ENCODE peak calls at places on chromosomes 12 and 14, in nine cellular contexts. One of them, this sample, is unnamed.

GRCh38 chr12:91704446-91704845 is 441.2 kb downstream of the BTG1 start:
- DNase-seq in activated naive CD4-positive, alpha-beta T cell treated with anti-CD3 and anti-CD28 coated beads, Interleukin-2, amount 50 U/mL, for 16 hours: no peak
- DNase-seq in Right ventricle myocardium superior: no peak
- DNase-seq in AG08395: no peak
- DNase-seq in stomach: no peak
- DNase-seq in GM03348: no peak
- DNase-seq in substantia nigra: no peak
- DNase-seq in dermis blood vessel endothelial cell: peak
- DNase-seq in islet precursor cell: no peak
- DNase-seq in this sample: no peak

GRCh38 chr12:96194901-96195844 is 998 bp downstream of the ELK3 start:
- DNase-seq in substantia nigra: no peak
- DNase-seq in Right ventricle myocardium superior: peak
- DNase-seq in activated naive CD4-positive, alpha-beta T cell treated with anti-CD3 and anti-CD28 coated beads, Interleukin-2, amount 50 U/mL, for 16 hours: peak
- DNase-seq in islet precursor cell: peak
- DNase-seq in dermis blood vessel endothelial cell: peak
- DNase-seq in GM03348: peak
- DNase-seq in AG08395: peak
- DNase-seq in stomach: peak
- DNase-seq in this sample: peak

GRCh38 chr14:78644824-78645559 is 474.8 kb downstream of the NRXN3 start:
- DNase-seq in stomach: no peak
- DNase-seq in GM03348: peak
- DNase-seq in substantia nigra: no peak
- DNase-seq in activated naive CD4-positive, alpha-beta T cell treated with anti-CD3 and anti-CD28 coated beads, Interleukin-2, amount 50 U/mL, for 16 hours: no peak
- DNase-seq in islet precursor cell: no peak
- DNase-seq in AG08395: no peak
- DNase-seq in dermis blood vessel endothelial cell: no peak
- DNase-seq in Right ventricle myocardium superior: no peak
- DNase-seq in this sample: no peak

GRCh38 chr12:107522692-107523477 is 162.7 kb upstream of the PWP1 start:
- DNase-seq in Right ventricle myocardium superior: no peak
- DNase-seq in substantia nigra: no peak
- DNase-seq in dermis blood vessel endothelial cell: no peak
- DNase-seq in stomach: no peak
- DNase-seq in AG08395: no peak
- DNase-seq in islet precursor cell: peak
- DNase-seq in activated naive CD4-positive, alpha-beta T cell treated with anti-CD3 and anti-CD28 coated beads, Interleukin-2, amount 50 U/mL, for 16 hours: no peak
- DNase-seq in GM03348: no peak
- DNase-seq in this sample: no peak

GRCh38 chr12:6635375-6635855 is 344 bp downstream of the LPAR5 start:
- DNase-seq in GM03348: no peak
- DNase-seq in dermis blood vessel endothelial cell: no peak
- DNase-seq in activated naive CD4-positive, alpha-beta T cell treated with anti-CD3 and anti-CD28 coated beads, Interleukin-2, amount 50 U/mL, for 16 hours: peak
- DNase-seq in Right ventricle myocardium superior: no peak
- DNase-seq in substantia nigra: no peak
- DNase-seq in AG08395: no peak
- DNase-seq in stomach: no peak
- DNase-seq in islet precursor cell: peak
- DNase-seq in this sample: no peak

GRCh38 chr12:109885616-109886015 is 5.3 kb upstream of the GLTP start:
- DNase-seq in substantia nigra: no peak
- DNase-seq in activated naive CD4-positive, alpha-beta T cell treated with anti-CD3 and anti-CD28 coated beads, Interleukin-2, amount 50 U/mL, for 16 hours: no peak
- DNase-seq in islet precursor cell: peak
- DNase-seq in GM03348: no peak
- DNase-seq in AG08395: no peak
- DNase-seq in dermis blood vessel endothelial cell: no peak
- DNase-seq in Right ventricle myocardium superior: no peak
- DNase-seq in stomach: no peak
- DNase-seq in this sample: no peak

GRCh38 chr14:100592972-100593371 is 5.8 kb upstream of the BEGAIN start:
- DNase-seq in Right ventricle myocardium superior: no peak
- DNase-seq in GM03348: no peak
- DNase-seq in stomach: no peak
- DNase-seq in AG08395: no peak
- DNase-seq in activated naive CD4-positive, alpha-beta T cell treated with anti-CD3 and anti-CD28 coated beads, Interleukin-2, amount 50 U/mL, for 16 hours: no peak
- DNase-seq in islet precursor cell: no peak
- DNase-seq in dermis blood vessel endothelial cell: no peak
- DNase-seq in substantia nigra: no peak
- DNase-seq in this sample: no peak

GRCh38 chr14:74501135-74501614 is 7.6 kb downstream of the ISCA2 start:
- DNase-seq in dermis blood vessel endothelial cell: peak
- DNase-seq in substantia nigra: no peak
- DNase-seq in GM03348: peak
- DNase-seq in islet precursor cell: peak
- DNase-seq in activated naive CD4-positive, alpha-beta T cell treated with anti-CD3 and anti-CD28 coated beads, Interleukin-2, amount 50 U/mL, for 16 hours: no peak
- DNase-seq in AG08395: peak
- DNase-seq in stomach: peak
- DNase-seq in Right ventricle myocardium superior: peak
- DNase-seq in this sample: peak

GRCh38 chr12:124852329-124852831 is 11.3 kb downstream of the SCARB1 start:
- DNase-seq in activated naive CD4-positive, alpha-beta T cell treated with anti-CD3 and anti-CD28 coated beads, Interleukin-2, amount 50 U/mL, for 16 hours: no peak
- DNase-seq in substantia nigra: no peak
- DNase-seq in stomach: no peak
- DNase-seq in AG08395: peak
- DNase-seq in dermis blood vessel endothelial cell: no peak
- DNase-seq in islet precursor cell: no peak
- DNase-seq in GM03348: peak
- DNase-seq in Right ventricle myocardium superior: peak
- DNase-seq in this sample: peak

GRCh38 chr12:15532364-15532977 is 210.2 kb downstream of the PTPRO start:
- DNase-seq in AG08395: peak
- DNase-seq in islet precursor cell: peak
- DNase-seq in Right ventricle myocardium superior: no peak
- DNase-seq in GM03348: peak
- DNase-seq in activated naive CD4-positive, alpha-beta T cell treated with anti-CD3 and anti-CD28 coated beads, Interleukin-2, amount 50 U/mL, for 16 hours: peak
- DNase-seq in stomach: no peak
- DNase-seq in dermis blood vessel endothelial cell: peak
- DNase-seq in substantia nigra: no peak
- DNase-seq in this sample: no peak

GRCh38 chr14:50388256-50388931 is 8.3 kb downstream of the CDKL1 start:
- DNase-seq in dermis blood vessel endothelial cell: peak
- DNase-seq in islet precursor cell: no peak
- DNase-seq in Right ventricle myocardium superior: no peak
- DNase-seq in activated naive CD4-positive, alpha-beta T cell treated with anti-CD3 and anti-CD28 coated beads, Interleukin-2, amount 50 U/mL, for 16 hours: no peak
- DNase-seq in AG08395: no peak
- DNase-seq in substantia nigra: no peak
- DNase-seq in stomach: peak
- DNase-seq in GM03348: no peak
- DNase-seq in this sample: no peak

GRCh38 chr12:3035171-3035570 is 42.0 kb upstream of the TSPAN9 start:
- DNase-seq in Right ventricle myocardium superior: no peak
- DNase-seq in stomach: no peak
- DNase-seq in GM03348: no peak
- DNase-seq in AG08395: peak
- DNase-seq in substantia nigra: no peak
- DNase-seq in activated naive CD4-positive, alpha-beta T cell treated with anti-CD3 and anti-CD28 coated beads, Interleukin-2, amount 50 U/mL, for 16 hours: no peak
- DNase-seq in dermis blood vessel endothelial cell: peak
- DNase-seq in islet precursor cell: peak
- DNase-seq in this sample: no peak

GRCh38 chr12:25689996-25690501 is 137.0 kb upstream of the LMNTD1 start:
- DNase-seq in activated naive CD4-positive, alpha-beta T cell treated with anti-CD3 and anti-CD28 coated beads, Interleukin-2, amount 50 U/mL, for 16 hours: no peak
- DNase-seq in Right ventricle myocardium superior: peak
- DNase-seq in substantia nigra: no peak
- DNase-seq in dermis blood vessel endothelial cell: peak
- DNase-seq in islet precursor cell: no peak
- DNase-seq in stomach: peak
- DNase-seq in AG08395: peak
- DNase-seq in GM03348: peak
- DNase-seq in this sample: peak

GRCh38 chr14:77574446-77575125 is 41.9 kb downstream of the SPTLC2 start:
- DNase-seq in dermis blood vessel endothelial cell: no peak
- DNase-seq in stomach: no peak
- DNase-seq in Right ventricle myocardium superior: no peak
- DNase-seq in AG08395: no peak
- DNase-seq in substantia nigra: no peak
- DNase-seq in islet precursor cell: no peak
- DNase-seq in GM03348: no peak
- DNase-seq in activated naive CD4-positive, alpha-beta T cell treated with anti-CD3 and anti-CD28 coated beads, Interleukin-2, amount 50 U/mL, for 16 hours: no peak
- DNase-seq in this sample: no peak

GRCh38 chr14:68655021-68655811 is 137.7 kb downstream of the ZFP36L1 start:
- DNase-seq in islet precursor cell: peak
- DNase-seq in substantia nigra: no peak
- DNase-seq in AG08395: no peak
- DNase-seq in stomach: no peak
- DNase-seq in activated naive CD4-positive, alpha-beta T cell treated with anti-CD3 and anti-CD28 coated beads, Interleukin-2, amount 50 U/mL, for 16 hours: no peak
- DNase-seq in dermis blood vessel endothelial cell: no peak
- DNase-seq in Right ventricle myocardium superior: no peak
- DNase-seq in GM03348: no peak
- DNase-seq in this sample: no peak

GRCh38 chr14:54591461-54592245 is 24.7 kb downstream of the SAMD4A start:
- DNase-seq in islet precursor cell: peak
- DNase-seq in stomach: no peak
- DNase-seq in substantia nigra: no peak
- DNase-seq in GM03348: no peak
- DNase-seq in Right ventricle myocardium superior: no peak
- DNase-seq in activated naive CD4-positive, alpha-beta T cell treated with anti-CD3 and anti-CD28 coated beads, Interleukin-2, amount 50 U/mL, for 16 hours: no peak
- DNase-seq in dermis blood vessel endothelial cell: peak
- DNase-seq in AG08395: peak
- DNase-seq in this sample: no peak

GRCh38 chr12:100453953-100454352 is 19.7 kb upstream of the NR1H4 start:
- DNase-seq in stomach: no peak
- DNase-seq in AG08395: no peak
- DNase-seq in activated naive CD4-positive, alpha-beta T cell treated with anti-CD3 and anti-CD28 coated beads, Interleukin-2, amount 50 U/mL, for 16 hours: no peak
- DNase-seq in Right ventricle myocardium superior: no peak
- DNase-seq in islet precursor cell: no peak
- DNase-seq in substantia nigra: no peak
- DNase-seq in dermis blood vessel endothelial cell: no peak
- DNase-seq in GM03348: no peak
- DNase-seq in this sample: no peak

GRCh38 chr12:75389061-75389460 is 1.8 kb upstream of the GLIPR1L2 start:
- DNase-seq in stomach: no peak
- DNase-seq in AG08395: peak
- DNase-seq in GM03348: peak
- DNase-seq in activated naive CD4-positive, alpha-beta T cell treated with anti-CD3 and anti-CD28 coated beads, Interleukin-2, amount 50 U/mL, for 16 hours: no peak
- DNase-seq in dermis blood vessel endothelial cell: peak
- DNase-seq in islet precursor cell: no peak
- DNase-seq in Right ventricle myocardium superior: no peak
- DNase-seq in substantia nigra: no peak
- DNase-seq in this sample: no peak

GRCh38 chr14:88189840-88190191 is 133.3 kb downstream of the KCNK10 start:
- DNase-seq in AG08395: no peak
- DNase-seq in activated naive CD4-positive, alpha-beta T cell treated with anti-CD3 and anti-CD28 coated beads, Interleukin-2, amount 50 U/mL, for 16 hours: no peak
- DNase-seq in substantia nigra: no peak
- DNase-seq in islet precursor cell: peak
- DNase-seq in stomach: no peak
- DNase-seq in GM03348: no peak
- DNase-seq in dermis blood vessel endothelial cell: no peak
- DNase-seq in Right ventricle myocardium superior: no peak
- DNase-seq in this sample: no peak

GRCh38 chr14:105439179-105439578 is 19.6 kb downstream of the MTA1 start:
- DNase-seq in activated naive CD4-positive, alpha-beta T cell treated with anti-CD3 and anti-CD28 coated beads, Interleukin-2, amount 50 U/mL, for 16 hours: no peak
- DNase-seq in Right ventricle myocardium superior: no peak
- DNase-seq in islet precursor cell: no peak
- DNase-seq in GM03348: no peak
- DNase-seq in AG08395: no peak
- DNase-seq in dermis blood vessel endothelial cell: no peak
- DNase-seq in stomach: no peak
- DNase-seq in substantia nigra: no peak
- DNase-seq in this sample: no peak

GRCh38 chr12:107126688-107127481 is 33.5 kb upstream of the CRY1 start:
- DNase-seq in stomach: no peak
- DNase-seq in substantia nigra: no peak
- DNase-seq in Right ventricle myocardium superior: no peak
- DNase-seq in activated naive CD4-positive, alpha-beta T cell treated with anti-CD3 and anti-CD28 coated beads, Interleukin-2, amount 50 U/mL, for 16 hours: no peak
- DNase-seq in islet precursor cell: no peak
- DNase-seq in AG08395: peak
- DNase-seq in dermis blood vessel endothelial cell: peak
- DNase-seq in GM03348: peak
- DNase-seq in this sample: no peak

GRCh38 chr12:47935196-47935595 is 28.2 kb upstream of the TMEM106C start:
- DNase-seq in GM03348: peak
- DNase-seq in dermis blood vessel endothelial cell: no peak
- DNase-seq in AG08395: peak
- DNase-seq in Right ventricle myocardium superior: peak
- DNase-seq in activated naive CD4-positive, alpha-beta T cell treated with anti-CD3 and anti-CD28 coated beads, Interleukin-2, amount 50 U/mL, for 16 hours: no peak
- DNase-seq in stomach: peak
- DNase-seq in substantia nigra: no peak
- DNase-seq in islet precursor cell: peak
- DNase-seq in this sample: no peak

GRCh38 chr14:58663494-58664111 is 25.8 kb downstream of the DACT1 start:
- DNase-seq in GM03348: peak
- DNase-seq in substantia nigra: no peak
- DNase-seq in stomach: no peak
- DNase-seq in dermis blood vessel endothelial cell: no peak
- DNase-seq in AG08395: peak
- DNase-seq in islet precursor cell: peak
- DNase-seq in activated naive CD4-positive, alpha-beta T cell treated with anti-CD3 and anti-CD28 coated beads, Interleukin-2, amount 50 U/mL, for 16 hours: no peak
- DNase-seq in Right ventricle myocardium superior: no peak
- DNase-seq in this sample: no peak

GRCh38 chr12:27462151-27462694 is 15.7 kb downstream of the SMCO2 start:
- DNase-seq in activated naive CD4-positive, alpha-beta T cell treated with anti-CD3 and anti-CD28 coated beads, Interleukin-2, amount 50 U/mL, for 16 hours: no peak
- DNase-seq in AG08395: no peak
- DNase-seq in Right ventricle myocardium superior: no peak
- DNase-seq in stomach: no peak
- DNase-seq in GM03348: no peak
- DNase-seq in substantia nigra: no peak
- DNase-seq in dermis blood vessel endothelial cell: peak
- DNase-seq in islet precursor cell: no peak
- DNase-seq in this sample: no peak

GRCh38 chr12:18546399-18546798 is 191.4 kb downstream of the PLCZ1 start:
- DNase-seq in activated naive CD4-positive, alpha-beta T cell treated with anti-CD3 and anti-CD28 coated beads, Interleukin-2, amount 50 U/mL, for 16 hours: no peak
- DNase-seq in islet precursor cell: no peak
- DNase-seq in Right ventricle myocardium superior: no peak
- DNase-seq in dermis blood vessel endothelial cell: no peak
- DNase-seq in substantia nigra: no peak
- DNase-seq in AG08395: peak
- DNase-seq in stomach: no peak
- DNase-seq in GM03348: peak
- DNase-seq in this sample: no peak

GRCh38 chr12:71107976-71108749 is 49.6 kb downstream of the TSPAN8 start:
- DNase-seq in AG08395: no peak
- DNase-seq in activated naive CD4-positive, alpha-beta T cell treated with anti-CD3 and anti-CD28 coated beads, Interleukin-2, amount 50 U/mL, for 16 hours: no peak
- DNase-seq in islet precursor cell: no peak
- DNase-seq in substantia nigra: no peak
- DNase-seq in dermis blood vessel endothelial cell: no peak
- DNase-seq in stomach: no peak
- DNase-seq in Right ventricle myocardium superior: no peak
- DNase-seq in GM03348: no peak
- DNase-seq in this sample: no peak

GRCh38 chr12:55681142-55682077 is 26.3 kb downstream of the ITGA7 start:
- DNase-seq in islet precursor cell: peak
- DNase-seq in AG08395: peak
- DNase-seq in stomach: peak
- DNase-seq in GM03348: peak
- DNase-seq in activated naive CD4-positive, alpha-beta T cell treated with anti-CD3 and anti-CD28 coated beads, Interleukin-2, amount 50 U/mL, for 16 hours: no peak
- DNase-seq in Right ventricle myocardium superior: peak
- DNase-seq in dermis blood vessel endothelial cell: peak
- DNase-seq in substantia nigra: no peak
- DNase-seq in this sample: peak

GRCh38 chr12:47988073-47989022 is 15.9 kb downstream of the COL2A1 start:
- DNase-seq in activated naive CD4-positive, alpha-beta T cell treated with anti-CD3 and anti-CD28 coated beads, Interleukin-2, amount 50 U/mL, for 16 hours: no peak
- DNase-seq in GM03348: peak
- DNase-seq in islet precursor cell: peak
- DNase-seq in stomach: no peak
- DNase-seq in Right ventricle myocardium superior: no peak
- DNase-seq in substantia nigra: no peak
- DNase-seq in AG08395: peak
- DNase-seq in dermis blood vessel endothelial cell: peak
- DNase-seq in this sample: no peak

GRCh38 chr14:68295316-68295816 is 475.8 kb downstream of the RAD51B start:
- DNase-seq in AG08395: no peak
- DNase-seq in activated naive CD4-positive, alpha-beta T cell treated with anti-CD3 and anti-CD28 coated beads, Interleukin-2, amount 50 U/mL, for 16 hours: no peak
- DNase-seq in islet precursor cell: peak
- DNase-seq in GM03348: no peak
- DNase-seq in Right ventricle myocardium superior: peak
- DNase-seq in stomach: no peak
- DNase-seq in dermis blood vessel endothelial cell: no peak
- DNase-seq in substantia nigra: no peak
- DNase-seq in this sample: no peak

GRCh38 chr12:56522486-56523193 is 1.0 kb downstream of the RBMS2 start:
- DNase-seq in substantia nigra: no peak
- DNase-seq in AG08395: peak
- DNase-seq in stomach: no peak
- DNase-seq in islet precursor cell: peak
- DNase-seq in GM03348: peak
- DNase-seq in activated naive CD4-positive, alpha-beta T cell treated with anti-CD3 and anti-CD28 coated beads, Interleukin-2, amount 50 U/mL, for 16 hours: no peak
- DNase-seq in dermis blood vessel endothelial cell: peak
- DNase-seq in Right ventricle myocardium superior: no peak
- DNase-seq in this sample: no peak

GRCh38 chr14:87805315-87805723 is 187.7 kb downstream of the GALC start:
- DNase-seq in activated naive CD4-positive, alpha-beta T cell treated with anti-CD3 and anti-CD28 coated beads, Interleukin-2, amount 50 U/mL, for 16 hours: peak
- DNase-seq in stomach: peak
- DNase-seq in AG08395: peak
- DNase-seq in islet precursor cell: peak
- DNase-seq in substantia nigra: no peak
- DNase-seq in dermis blood vessel endothelial cell: peak
- DNase-seq in GM03348: peak
- DNase-seq in Right ventricle myocardium superior: peak
- DNase-seq in this sample: no peak

This sample was measured in lung.